ENCODE peak calls at places on chromosomes 2 and 18, in eight cellular contexts. U is HL-60, F is left lung, P is tibial nerve, T is heart left ventricle, N is psoas muscle, W is lower leg skin, Y is OCI-LY7. L is an unnamed sample.
A peak's percentile ranks its signal among the peaks of the same experiment; 100 is the strongest.

GRCh38 chr2:52264488-52264887 is 1232.6 kb upstream of the NRXN1 start:
- DNase-seq in U (no peak), W (no peak), Y (peak; percentile 66), T (no peak), P (no peak), F (no peak), N (no peak), L (no peak)

GRCh38 chr18:53698907-53699306 is 525.6 kb downstream of the MBD2 start:
- DNase-seq in N (no peak), P (no peak), W (no peak), Y (peak; percentile 0), U (peak; percentile 35), T (peak; percentile 25), F (peak; percentile 33), L (peak; percentile 63)

GRCh38 chr18:57434177-57434535 is 1.0 kb upstream of the ONECUT2 start:
- DNase-seq in W (no peak), N (no peak), Y (no peak), P (no peak), F (no peak), T (no peak), U (no peak), L (no peak)

GRCh38 chr2:205815645-205816044 is 133.3 kb downstream of the NRP2 start:
- DNase-seq in P (no peak), T (no peak), F (no peak), W (no peak), U (no peak), Y (no peak), N (no peak), L (no peak)

GRCh38 chr18:2821695-2822094 is 25.1 kb upstream of the EMILIN2 start:
- DNase-seq in F (no peak), T (no peak), U (no peak), P (no peak), N (no peak), Y (no peak), W (no peak), L (no peak)

GRCh38 chr18:36294031-36294430 is 3.5 kb upstream of the FHOD3 start:
- DNase-seq in T (no peak), P (no peak), N (no peak), Y (no peak), W (no peak), F (no peak), U (no peak), L (no peak)

GRCh38 chr2:181152221-181152620 is 171.8 kb downstream of the UBE2E3 start:
- DNase-seq in U (no peak), P (no peak), W (no peak), F (no peak), Y (no peak), N (no peak), T (no peak), L (peak; percentile 7)

GRCh38 chr2:4628931-4629565 is 925.7 kb downstream of the DCDC2C start:
- DNase-seq in T (no peak), W (no peak), U (no peak), N (no peak), P (no peak), F (no peak), Y (no peak), L (no peak)

GRCh38 chr18:2609604-2610003 is 38.2 kb downstream of the NDC80 start:
- DNase-seq in T (no peak), Y (no peak), N (no peak), P (no peak), W (no peak), U (no peak), F (no peak), L (no peak)

GRCh38 chr18:13500891-13501887 is 225.2 kb downstream of the FAM210A start:
- DNase-seq in Y (no peak), N (peak; percentile 50), T (peak; percentile 69), P (peak; percentile 31), U (no peak), F (peak; percentile 59), W (peak; percentile 61), L (peak; percentile 63)

GRCh38 chr18:48979944-48980890 is 29.5 kb upstream of the SMAD7 start:
- DNase-seq in N (no peak), P (no peak), F (no peak), Y (no peak), W (no peak), T (no peak), U (peak; percentile 80), L (no peak)

GRCh38 chr2:225354281-225354774 is 45.2 kb upstream of the NYAP2 start:
- DNase-seq in W (no peak), U (no peak), Y (no peak), F (no peak), P (no peak), T (no peak), N (no peak), L (peak; percentile 5)

GRCh38 chr18:55503167-55503820 is 84.7 kb downstream of the TCF4 start:
- DNase-seq in U (no peak), F (no peak), P (no peak), T (no peak), N (no peak), Y (no peak), W (no peak), L (no peak)

GRCh38 chr18:23966909-23967308 is 47.6 kb upstream of the TTC39C start:
- DNase-seq in F (no peak), U (no peak), W (no peak), T (no peak), P (no peak), N (no peak), Y (no peak), L (no peak)

GRCh38 chr18:50038448-50038847 is 156.5 kb downstream of the MYO5B start:
- DNase-seq in W (no peak), T (no peak), P (no peak), U (no peak), F (no peak), N (no peak), Y (no peak), L (peak; percentile 3)

GRCh38 chr2:208501217-208501616 is 94.6 kb downstream of the PTH2R start:
- DNase-seq in W (no peak), N (no peak), F (no peak), P (no peak), T (no peak), U (no peak), Y (no peak), L (no peak)

GRCh38 chr18:51068111-51068510 is 38.1 kb downstream of the SMAD4 start:
- DNase-seq in U (no peak), P (no peak), W (no peak), N (no peak), Y (no peak), T (no peak), F (no peak), L (peak; percentile 76)

DNA sequence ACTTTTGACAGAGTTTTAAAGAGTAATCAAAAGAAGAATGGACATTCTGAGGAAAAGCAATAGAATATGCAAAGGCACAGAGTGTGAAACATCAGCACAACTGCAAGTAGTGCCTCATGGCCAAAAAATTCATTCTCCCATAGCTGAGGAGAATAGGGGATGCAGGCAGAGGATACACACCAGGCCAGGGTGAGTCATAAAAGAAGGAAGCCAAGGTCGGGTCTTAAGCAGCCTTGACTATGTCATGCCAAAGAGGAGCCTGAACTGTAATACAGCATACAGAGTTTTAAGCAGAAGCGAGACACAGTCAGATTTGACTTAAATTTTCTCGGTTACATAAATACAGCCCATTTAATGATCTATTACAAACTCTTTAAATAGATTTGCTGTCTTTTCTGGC is 165.0 kb downstream of the LNPK start:
- DNase-seq in U (no peak), Y (no peak), W (peak; percentile 23), F (no peak), T (no peak), N (peak; percentile 16), P (no peak), L (peak; percentile 90)
- H3K4me3 ChIP-seq in U (no peak overlapping the region), Y (no peak overlapping the region), W (no peak overlapping the region), F (no peak overlapping the region), T (no peak overlapping the region), N (no peak overlapping the region), P (no peak overlapping the region), L (no peak overlapping the region)

DNA sequence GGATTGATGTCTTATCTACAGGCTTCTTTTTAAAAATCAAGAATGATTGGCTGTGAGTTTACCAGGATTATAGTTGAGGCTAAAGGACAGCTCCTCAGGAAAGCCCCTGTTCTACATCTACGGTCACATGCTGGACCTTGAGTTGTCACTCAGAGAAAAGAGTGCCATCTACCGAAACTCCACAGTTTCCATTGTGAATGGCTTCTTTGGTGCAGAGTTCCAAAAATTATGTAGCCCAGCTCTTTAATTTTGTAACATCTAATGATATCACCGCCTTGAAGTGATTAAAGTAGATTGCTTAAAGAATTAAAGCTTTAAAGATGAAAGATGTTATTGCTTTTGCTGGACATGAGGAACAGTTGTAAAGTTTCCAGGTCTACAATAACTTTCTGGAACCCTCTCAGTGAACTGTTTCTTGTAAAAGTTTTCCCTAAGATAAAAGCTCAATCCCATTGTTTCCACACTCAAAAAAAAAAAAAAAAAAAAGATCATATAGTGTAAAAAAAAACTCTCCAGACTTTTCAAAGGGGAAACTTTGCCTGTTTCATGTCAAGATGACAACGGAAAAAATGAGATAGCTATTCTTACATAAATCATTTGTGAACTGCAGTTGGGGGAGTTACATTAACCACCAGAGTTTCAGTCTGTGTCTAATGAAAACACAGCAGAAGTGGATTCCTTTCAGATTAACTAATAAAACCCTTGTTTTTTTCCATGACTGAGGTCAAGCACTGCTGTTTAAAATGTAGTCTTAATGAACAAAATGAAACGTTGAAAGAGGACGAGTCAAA is 4.3 kb downstream of the COL3A1 start:
- DNase-seq in F (no peak), U (no peak), N (no peak), Y (no peak), T (peak; percentile 17), W (peak; percentile 32), P (no peak), L (peak; percentile 98)
- TF ChIP-seq CTCF in F (peak; percentile 8), U (no peak), N (peak; percentile 16), Y (peak; percentile 31), T (peak; percentile 24), W (no peak), P (peak; percentile 48), L (peak; percentile 39)

DNA sequence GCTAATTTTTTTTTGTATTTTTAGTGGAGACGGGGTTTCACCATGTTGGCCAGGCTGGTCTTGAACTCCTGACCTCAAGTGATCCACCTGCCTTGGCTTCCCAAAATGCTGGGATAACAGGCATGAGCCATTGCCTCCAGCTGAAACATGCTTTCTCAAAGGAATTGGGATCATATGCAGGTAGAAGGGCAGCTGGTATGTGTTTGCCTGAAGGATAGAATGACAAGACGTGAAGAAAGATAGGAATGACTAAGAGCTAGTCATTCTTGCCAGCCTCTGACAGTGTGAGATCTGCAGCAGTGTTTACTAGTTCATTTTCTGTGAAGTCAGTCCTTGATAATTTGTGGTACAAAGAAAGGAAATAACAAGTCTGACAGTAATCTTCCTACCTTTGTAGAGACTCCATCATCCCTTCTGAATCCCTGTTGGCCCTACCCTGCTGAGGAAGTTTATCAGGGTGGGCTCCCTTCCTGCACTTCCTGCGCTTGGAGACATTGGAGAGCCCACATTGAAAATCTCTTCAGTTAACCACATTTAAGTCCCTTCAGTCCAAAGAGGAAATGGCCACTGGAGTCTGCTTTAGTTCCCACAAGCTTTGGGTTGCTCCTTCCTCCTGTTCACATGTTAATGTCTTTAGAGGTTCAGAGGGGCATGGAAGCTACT is 14.7 kb downstream of the CFLAR start:
- DNase-seq in U (no peak), P (no peak), N (no peak), Y (peak; percentile 9), F (no peak), W (no peak), T (peak; percentile 56), L (peak; percentile 84)
- H3K4me3 ChIP-seq in U (no peak overlapping the region), P (no peak overlapping the region), N (peak overlapping the region; percentile 100), Y (no peak overlapping the region), F (peak overlapping the region; percentile 35), W (no peak overlapping the region), T (peak overlapping the region; percentile 42), L (no peak overlapping the region)

DNA sequence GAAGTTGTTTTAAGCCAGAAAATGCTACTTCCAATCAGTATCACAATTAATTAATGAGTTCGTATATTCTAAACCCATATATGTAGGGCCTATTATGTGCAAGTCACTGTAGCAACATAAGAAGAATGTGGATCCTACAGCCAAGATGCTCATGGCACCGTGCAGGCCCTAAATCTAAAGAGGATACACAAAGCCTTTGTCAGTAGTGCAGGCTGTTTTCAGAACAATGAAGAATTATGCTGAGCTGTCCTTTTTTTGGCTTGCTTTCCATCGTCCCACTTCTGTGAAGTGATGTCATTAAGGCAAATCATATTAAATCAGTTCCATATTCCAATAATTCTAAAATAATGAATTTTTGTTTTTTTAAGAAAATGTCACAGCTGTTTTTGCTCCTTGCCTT is 565.7 kb downstream of the STK39 start:
- DNase-seq in Y (no peak), T (no peak), W (no peak), U (no peak), F (no peak), P (no peak), N (no peak), L (no peak)
- TF ChIP-seq CTCF in Y (no peak), T (no peak), W (no peak), U (no peak), F (no peak), P (no peak), N (no peak), L (no peak)